ENCODE peak calls at places on chromosome 7, in nine cellular contexts. One of them, this sample, is unnamed.

GRCh38 chr7:1968397-1969111 is 264.2 kb downstream of the MAD1L1 start:
- DNase-seq in GM23338: no peak
- DNase-seq in left lung: peak
- DNase-seq in WERI-Rb-1: no peak
- DNase-seq in kidney epithelial cell: no peak
- DNase-seq in neural crest cell: no peak
- DNase-seq in mucosa of descending colon: no peak
- DNase-seq in sigmoid colon: no peak
- DNase-seq in astrocyte of the spinal cord: no peak
- DNase-seq in this sample: no peak

GRCh38 chr7:6579446-6579845 is 2.2 kb downstream of the ZDHHC4 start:
- DNase-seq in sigmoid colon: no peak
- DNase-seq in GM23338: peak
- DNase-seq in astrocyte of the spinal cord: no peak
- DNase-seq in kidney epithelial cell: no peak
- DNase-seq in mucosa of descending colon: no peak
- DNase-seq in neural crest cell: no peak
- DNase-seq in WERI-Rb-1: no peak
- DNase-seq in left lung: no peak
- DNase-seq in this sample: no peak

GRCh38 chr7:108014747-108015682 is 12.1 kb upstream of the LAMB1 start:
- DNase-seq in astrocyte of the spinal cord: peak
- DNase-seq in GM23338: no peak
- DNase-seq in WERI-Rb-1: no peak
- DNase-seq in mucosa of descending colon: no peak
- DNase-seq in sigmoid colon: no peak
- DNase-seq in neural crest cell: no peak
- DNase-seq in kidney epithelial cell: no peak
- DNase-seq in left lung: no peak
- DNase-seq in this sample: no peak

GRCh38 chr7:151709141-151710038 is 167.5 kb downstream of the PRKAG2 start:
- DNase-seq in sigmoid colon: no peak
- DNase-seq in neural crest cell: no peak
- DNase-seq in mucosa of descending colon: no peak
- DNase-seq in kidney epithelial cell: no peak
- DNase-seq in WERI-Rb-1: no peak
- DNase-seq in left lung: no peak
- DNase-seq in GM23338: no peak
- DNase-seq in astrocyte of the spinal cord: no peak
- DNase-seq in this sample: no peak

GRCh38 chr7:2810682-2811471 is 33.2 kb downstream of the GNA12 start:
- DNase-seq in sigmoid colon: peak
- DNase-seq in GM23338: peak
- DNase-seq in neural crest cell: no peak
- DNase-seq in WERI-Rb-1: no peak
- DNase-seq in kidney epithelial cell: no peak
- DNase-seq in left lung: no peak
- DNase-seq in astrocyte of the spinal cord: no peak
- DNase-seq in mucosa of descending colon: no peak
- DNase-seq in this sample: no peak

GRCh38 chr7:65924193-65924592 is 51.3 kb downstream of the VKORC1L1 start:
- DNase-seq in sigmoid colon: no peak
- DNase-seq in neural crest cell: no peak
- DNase-seq in WERI-Rb-1: no peak
- DNase-seq in kidney epithelial cell: no peak
- DNase-seq in mucosa of descending colon: no peak
- DNase-seq in GM23338: no peak
- DNase-seq in astrocyte of the spinal cord: no peak
- DNase-seq in left lung: no peak
- DNase-seq in this sample: no peak

GRCh38 chr7:12770227-12770975 is 83.0 kb downstream of the ARL4A start:
- DNase-seq in WERI-Rb-1: no peak
- DNase-seq in left lung: no peak
- DNase-seq in astrocyte of the spinal cord: no peak
- DNase-seq in sigmoid colon: no peak
- DNase-seq in GM23338: peak
- DNase-seq in mucosa of descending colon: no peak
- DNase-seq in kidney epithelial cell: no peak
- DNase-seq in neural crest cell: no peak
- DNase-seq in this sample: no peak

GRCh38 chr7:115300228-115300870 is 378.5 kb downstream of the MDFIC start:
- DNase-seq in astrocyte of the spinal cord: no peak
- DNase-seq in GM23338: no peak
- DNase-seq in mucosa of descending colon: no peak
- DNase-seq in kidney epithelial cell: no peak
- DNase-seq in left lung: no peak
- DNase-seq in WERI-Rb-1: no peak
- DNase-seq in sigmoid colon: no peak
- DNase-seq in neural crest cell: no peak
- DNase-seq in this sample: no peak

GRCh38 chr7:149621776-149622175 is 124.2 kb upstream of the ZNF746 start:
- DNase-seq in sigmoid colon: no peak
- DNase-seq in WERI-Rb-1: no peak
- DNase-seq in kidney epithelial cell: no peak
- DNase-seq in astrocyte of the spinal cord: no peak
- DNase-seq in left lung: no peak
- DNase-seq in mucosa of descending colon: no peak
- DNase-seq in neural crest cell: no peak
- DNase-seq in GM23338: no peak
- DNase-seq in this sample: no peak

GRCh38 chr7:136601772-136602171 is 266.7 kb upstream of the CHRM2 start:
- DNase-seq in neural crest cell: no peak
- DNase-seq in kidney epithelial cell: no peak
- DNase-seq in GM23338: no peak
- DNase-seq in sigmoid colon: no peak
- DNase-seq in left lung: no peak
- DNase-seq in WERI-Rb-1: no peak
- DNase-seq in astrocyte of the spinal cord: no peak
- DNase-seq in mucosa of descending colon: no peak
- DNase-seq in this sample: no peak

GRCh38 chr7:84237533-84238173 is 43.1 kb upstream of the SEMA3A start:
- DNase-seq in WERI-Rb-1: no peak
- DNase-seq in mucosa of descending colon: no peak
- DNase-seq in neural crest cell: no peak
- DNase-seq in sigmoid colon: no peak
- DNase-seq in left lung: no peak
- DNase-seq in GM23338: no peak
- DNase-seq in kidney epithelial cell: peak
- DNase-seq in astrocyte of the spinal cord: peak
- DNase-seq in this sample: no peak

GRCh38 chr7:10469476-10469875 is 504.2 kb upstream of the PHF14 start:
- DNase-seq in kidney epithelial cell: no peak
- DNase-seq in neural crest cell: no peak
- DNase-seq in left lung: no peak
- DNase-seq in WERI-Rb-1: no peak
- DNase-seq in sigmoid colon: no peak
- DNase-seq in GM23338: no peak
- DNase-seq in mucosa of descending colon: no peak
- DNase-seq in astrocyte of the spinal cord: no peak
- DNase-seq in this sample: no peak

GRCh38 chr7:17408245-17408903 is 109.9 kb downstream of the AHR start:
- DNase-seq in GM23338: no peak
- DNase-seq in left lung: peak
- DNase-seq in neural crest cell: no peak
- DNase-seq in astrocyte of the spinal cord: peak
- DNase-seq in WERI-Rb-1: no peak
- DNase-seq in mucosa of descending colon: no peak
- DNase-seq in kidney epithelial cell: peak
- DNase-seq in sigmoid colon: peak
- DNase-seq in this sample: no peak

GRCh38 chr7:31002256-31002655 is 38.5 kb downstream of the GHRHR start:
- DNase-seq in kidney epithelial cell: no peak
- DNase-seq in mucosa of descending colon: no peak
- DNase-seq in astrocyte of the spinal cord: peak
- DNase-seq in WERI-Rb-1: no peak
- DNase-seq in left lung: no peak
- DNase-seq in neural crest cell: no peak
- DNase-seq in GM23338: no peak
- DNase-seq in sigmoid colon: no peak
- DNase-seq in this sample: no peak

GRCh38 chr7:99734987-99735386 is at the start of gene CYP3A7:
- DNase-seq in WERI-Rb-1: no peak
- DNase-seq in GM23338: no peak
- DNase-seq in kidney epithelial cell: no peak
- DNase-seq in mucosa of descending colon: no peak
- DNase-seq in left lung: no peak
- DNase-seq in sigmoid colon: no peak
- DNase-seq in neural crest cell: no peak
- DNase-seq in astrocyte of the spinal cord: no peak
- DNase-seq in this sample: no peak

GRCh38 chr7:99730992-99731391 is 4.0 kb downstream of the CYP3A7 start:
- DNase-seq in WERI-Rb-1: no peak
- DNase-seq in left lung: no peak
- DNase-seq in GM23338: no peak
- DNase-seq in astrocyte of the spinal cord: no peak
- DNase-seq in mucosa of descending colon: no peak
- DNase-seq in sigmoid colon: no peak
- DNase-seq in neural crest cell: no peak
- DNase-seq in kidney epithelial cell: no peak
- DNase-seq in this sample: no peak

GRCh38 chr7:99733003-99733402 is 2.0 kb downstream of the CYP3A7 start:
- DNase-seq in neural crest cell: no peak
- DNase-seq in kidney epithelial cell: no peak
- DNase-seq in sigmoid colon: no peak
- DNase-seq in WERI-Rb-1: no peak
- DNase-seq in GM23338: no peak
- DNase-seq in astrocyte of the spinal cord: no peak
- DNase-seq in mucosa of descending colon: no peak
- DNase-seq in left lung: no peak
- DNase-seq in this sample: no peak

GRCh38 chr7:99731638-99732374 is 3.2 kb downstream of the CYP3A7 start:
- DNase-seq in mucosa of descending colon: no peak
- DNase-seq in left lung: no peak
- DNase-seq in neural crest cell: no peak
- DNase-seq in sigmoid colon: no peak
- DNase-seq in WERI-Rb-1: no peak
- DNase-seq in GM23338: no peak
- DNase-seq in kidney epithelial cell: no peak
- DNase-seq in astrocyte of the spinal cord: no peak
- DNase-seq in this sample: no peak

DNA sequence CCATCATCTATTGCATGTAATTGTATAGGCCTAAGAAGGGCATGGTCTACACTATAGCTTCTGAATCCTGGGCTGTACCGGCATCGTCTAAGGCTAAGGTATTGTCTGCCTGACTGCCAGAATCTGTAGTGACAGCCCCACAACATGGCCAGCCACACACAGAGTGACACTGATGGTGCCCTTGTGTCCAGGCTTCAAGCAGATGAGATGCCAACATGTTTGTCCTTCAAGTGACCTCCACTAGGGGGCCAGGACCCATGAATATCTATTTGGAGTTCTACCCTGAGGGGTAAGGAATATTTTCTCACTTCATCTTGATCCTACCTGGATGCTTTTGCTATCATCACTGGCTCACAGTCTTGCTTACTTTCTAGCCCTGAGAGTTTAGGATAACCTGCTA is 1.5 kb downstream of the CYP3A7 start:
- DNase-seq in WERI-Rb-1: no peak
- DNase-seq in mucosa of descending colon: no peak
- DNase-seq in GM23338: peak
- DNase-seq in sigmoid colon: no peak
- DNase-seq in left lung: no peak
- DNase-seq in neural crest cell: no peak
- DNase-seq in astrocyte of the spinal cord: no peak
- DNase-seq in kidney epithelial cell: no peak
- DNase-seq in this sample: no peak
- TF ChIP-seq CTCF in WERI-Rb-1: no peak
- TF ChIP-seq CTCF in mucosa of descending colon: no peak
- TF ChIP-seq CTCF in GM23338: peak
- TF ChIP-seq CTCF in sigmoid colon: no peak
- TF ChIP-seq CTCF in left lung: no peak
- TF ChIP-seq CTCF in neural crest cell: peak
- TF ChIP-seq CTCF in astrocyte of the spinal cord: peak
- TF ChIP-seq CTCF in kidney epithelial cell: peak
- TF ChIP-seq CTCF in this sample: no peak

DNA sequence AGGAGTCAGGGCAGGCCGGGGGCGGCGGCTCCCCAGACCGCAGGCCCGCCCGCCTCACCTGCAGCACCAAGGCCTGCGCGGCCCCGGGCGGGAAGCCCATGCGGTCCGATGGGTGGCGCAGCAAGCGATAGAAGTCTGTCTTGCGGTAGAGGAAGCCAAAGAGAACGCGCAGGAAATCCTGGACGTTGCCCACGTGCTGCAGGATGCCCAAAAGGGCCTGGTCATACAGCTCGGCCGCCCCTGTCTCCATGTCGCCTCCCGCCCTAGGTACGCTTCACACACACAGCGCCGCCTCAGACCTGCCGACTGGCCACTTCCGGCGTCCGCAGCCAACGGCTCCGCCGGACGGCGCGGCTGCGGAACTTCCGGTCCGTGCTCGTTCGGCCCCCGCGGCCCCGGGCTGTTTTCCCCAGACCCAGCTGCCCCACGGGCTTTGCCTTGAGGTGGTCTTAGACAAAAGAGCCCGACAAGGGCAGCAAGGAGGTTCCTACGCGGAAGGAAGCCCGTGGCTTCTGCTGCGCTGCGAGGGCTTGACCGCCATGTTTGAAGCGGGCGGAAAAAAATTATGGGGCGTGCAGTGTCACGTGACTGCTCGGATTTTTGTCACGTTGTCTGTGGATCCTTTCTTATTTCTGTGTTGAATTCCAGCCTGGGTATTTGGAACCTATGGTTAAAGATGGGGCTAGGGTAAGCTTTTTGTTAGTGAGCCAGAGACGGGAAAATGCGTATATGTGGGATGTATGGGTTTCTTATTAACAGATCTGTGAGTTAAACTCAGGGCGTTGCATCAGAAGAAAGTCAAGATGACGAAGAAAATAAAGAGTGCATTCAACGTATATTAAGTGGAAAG is at the start of gene NUDCD3:
- DNase-seq in left lung: peak
- DNase-seq in astrocyte of the spinal cord: peak
- DNase-seq in sigmoid colon: peak
- DNase-seq in neural crest cell: peak
- DNase-seq in mucosa of descending colon: peak
- DNase-seq in GM23338: peak
- DNase-seq in kidney epithelial cell: no peak
- DNase-seq in WERI-Rb-1: peak
- DNase-seq in this sample: peak
- TF ChIP-seq CTCF in left lung: no peak
- TF ChIP-seq CTCF in astrocyte of the spinal cord: no peak
- TF ChIP-seq CTCF in sigmoid colon: peak
- TF ChIP-seq CTCF in neural crest cell: no peak
- TF ChIP-seq CTCF in mucosa of descending colon: no peak
- TF ChIP-seq CTCF in GM23338: no peak
- TF ChIP-seq CTCF in kidney epithelial cell: peak
- TF ChIP-seq CTCF in WERI-Rb-1: peak
- TF ChIP-seq CTCF in this sample: no peak

GRCh38 chr7:662576-662975 is 63.9 kb upstream of the DNAAF5 start:
- DNase-seq in neural crest cell: no peak
- DNase-seq in GM23338: no peak
- DNase-seq in mucosa of descending colon: no peak
- DNase-seq in astrocyte of the spinal cord: no peak
- DNase-seq in sigmoid colon: peak
- DNase-seq in WERI-Rb-1: no peak
- DNase-seq in left lung: no peak
- DNase-seq in kidney epithelial cell: no peak
- DNase-seq in this sample: no peak
- TF ChIP-seq CTCF in neural crest cell: no peak
- TF ChIP-seq CTCF in GM23338: no peak
- TF ChIP-seq CTCF in mucosa of descending colon: no peak
- TF ChIP-seq CTCF in astrocyte of the spinal cord: no peak
- TF ChIP-seq CTCF in sigmoid colon: no peak
- TF ChIP-seq CTCF in WERI-Rb-1: no peak
- TF ChIP-seq CTCF in left lung: no peak
- TF ChIP-seq CTCF in kidney epithelial cell: no peak
- TF ChIP-seq CTCF in this sample: no peak

GRCh38 chr7:33736521-33737221 is 168.7 kb upstream of the BMPER start:
- DNase-seq in left lung: no peak
- DNase-seq in GM23338: no peak
- DNase-seq in mucosa of descending colon: no peak
- DNase-seq in neural crest cell: no peak
- DNase-seq in astrocyte of the spinal cord: no peak
- DNase-seq in sigmoid colon: no peak
- DNase-seq in kidney epithelial cell: no peak
- DNase-seq in WERI-Rb-1: no peak
- DNase-seq in this sample: no peak
- TF ChIP-seq CTCF in left lung: no peak
- TF ChIP-seq CTCF in GM23338: no peak
- TF ChIP-seq CTCF in mucosa of descending colon: no peak
- TF ChIP-seq CTCF in neural crest cell: no peak
- TF ChIP-seq CTCF in astrocyte of the spinal cord: no peak
- TF ChIP-seq CTCF in sigmoid colon: no peak
- TF ChIP-seq CTCF in kidney epithelial cell: no peak
- TF ChIP-seq CTCF in WERI-Rb-1: no peak
- TF ChIP-seq CTCF in this sample: no peak

This sample was measured in activated B cell treated with CpG ODN at 0.5 μM for 24 hours.